ENCODE peak calls at places on chromosomes 2 and 18, in eight cellular contexts. One of them, this sample, is unnamed.
A peak's percentile ranks its signal among the peaks of the same experiment; 100 is the strongest.

GRCh38 chr2:232482301-232483238 is 5.1 kb downstream of the ECEL1 start:
- DNase-seq in stimulated activated CD8-positive, alpha-beta memory T cell treated with anti-CD3 and anti-CD28 coated beads, Interleukin-7, amount 100 ng/mL, for 1 hour: no peak
- DNase-seq in cardiac muscle cell: no peak
- DNase-seq in IMR-90: no peak
- DNase-seq in HS-5: no peak
- DNase-seq in CD4-positive, alpha-beta T cell: no peak
- DNase-seq in lung microvascular endothelial cell: no peak
- DNase-seq in EL: no peak
- DNase-seq in this sample: no peak

GRCh38 chr2:207768168-207768890 is 1.4 kb downstream of the FZD5 start:
- DNase-seq in HS-5: no peak
- DNase-seq in IMR-90: no peak
- DNase-seq in stimulated activated CD8-positive, alpha-beta memory T cell treated with anti-CD3 and anti-CD28 coated beads, Interleukin-7, amount 100 ng/mL, for 1 hour: no peak
- DNase-seq in lung microvascular endothelial cell: peak; percentile 52
- DNase-seq in EL: peak; percentile 58
- DNase-seq in cardiac muscle cell: peak; percentile 59
- DNase-seq in CD4-positive, alpha-beta T cell: peak; percentile 6
- DNase-seq in this sample: no peak

GRCh38 chr2:2222931-2223330 is 108.1 kb downstream of the MYT1L start:
- DNase-seq in cardiac muscle cell: no peak
- DNase-seq in stimulated activated CD8-positive, alpha-beta memory T cell treated with anti-CD3 and anti-CD28 coated beads, Interleukin-7, amount 100 ng/mL, for 1 hour: no peak
- DNase-seq in lung microvascular endothelial cell: peak; percentile 56
- DNase-seq in EL: peak; percentile 1
- DNase-seq in CD4-positive, alpha-beta T cell: no peak
- DNase-seq in IMR-90: no peak
- DNase-seq in HS-5: no peak
- DNase-seq in this sample: no peak

GRCh38 chr18:8849696-8850095 is 144.3 kb downstream of the MTCL1 start:
- DNase-seq in IMR-90: peak; percentile 57
- DNase-seq in HS-5: no peak
- DNase-seq in stimulated activated CD8-positive, alpha-beta memory T cell treated with anti-CD3 and anti-CD28 coated beads, Interleukin-7, amount 100 ng/mL, for 1 hour: no peak
- DNase-seq in CD4-positive, alpha-beta T cell: no peak
- DNase-seq in EL: peak; percentile 54
- DNase-seq in lung microvascular endothelial cell: no peak
- DNase-seq in cardiac muscle cell: no peak
- DNase-seq in this sample: no peak

GRCh38 chr2:240139666-240140393 is 628 bp downstream of the OTOS start:
- DNase-seq in CD4-positive, alpha-beta T cell: no peak
- DNase-seq in EL: no peak
- DNase-seq in lung microvascular endothelial cell: no peak
- DNase-seq in HS-5: no peak
- DNase-seq in cardiac muscle cell: no peak
- DNase-seq in IMR-90: no peak
- DNase-seq in stimulated activated CD8-positive, alpha-beta memory T cell treated with anti-CD3 and anti-CD28 coated beads, Interleukin-7, amount 100 ng/mL, for 1 hour: no peak
- DNase-seq in this sample: no peak

GRCh38 chr2:71749671-71750101 is 296.3 kb downstream of the DYSF start:
- DNase-seq in stimulated activated CD8-positive, alpha-beta memory T cell treated with anti-CD3 and anti-CD28 coated beads, Interleukin-7, amount 100 ng/mL, for 1 hour: no peak
- DNase-seq in lung microvascular endothelial cell: no peak
- DNase-seq in CD4-positive, alpha-beta T cell: no peak
- DNase-seq in IMR-90: peak; percentile 3
- DNase-seq in HS-5: no peak
- DNase-seq in EL: peak; percentile 75
- DNase-seq in cardiac muscle cell: peak; percentile 25
- DNase-seq in this sample: no peak

GRCh38 chr2:195486987-195487644 is 169.9 kb upstream of the SLC39A10 start:
- DNase-seq in lung microvascular endothelial cell: no peak
- DNase-seq in IMR-90: peak; percentile 81
- DNase-seq in EL: peak; percentile 70
- DNase-seq in CD4-positive, alpha-beta T cell: no peak
- DNase-seq in cardiac muscle cell: peak; percentile 73
- DNase-seq in HS-5: peak; percentile 84
- DNase-seq in stimulated activated CD8-positive, alpha-beta memory T cell treated with anti-CD3 and anti-CD28 coated beads, Interleukin-7, amount 100 ng/mL, for 1 hour: no peak
- DNase-seq in this sample: no peak

GRCh38 chr2:675982-676646 is 1.1 kb downstream of the TMEM18 start:
- DNase-seq in stimulated activated CD8-positive, alpha-beta memory T cell treated with anti-CD3 and anti-CD28 coated beads, Interleukin-7, amount 100 ng/mL, for 1 hour: no peak
- DNase-seq in HS-5: peak; percentile 84
- DNase-seq in cardiac muscle cell: peak; percentile 90
- DNase-seq in EL: peak; percentile 92
- DNase-seq in CD4-positive, alpha-beta T cell: peak; percentile 47
- DNase-seq in IMR-90: peak; percentile 91
- DNase-seq in lung microvascular endothelial cell: peak; percentile 75
- DNase-seq in this sample: no peak

GRCh38 chr2:189014426-189015138 is 40.4 kb downstream of the COL3A1 start:
- DNase-seq in HS-5: no peak
- DNase-seq in EL: no peak
- DNase-seq in CD4-positive, alpha-beta T cell: no peak
- DNase-seq in stimulated activated CD8-positive, alpha-beta memory T cell treated with anti-CD3 and anti-CD28 coated beads, Interleukin-7, amount 100 ng/mL, for 1 hour: no peak
- DNase-seq in cardiac muscle cell: peak; percentile 65
- DNase-seq in IMR-90: peak; percentile 76
- DNase-seq in lung microvascular endothelial cell: peak; percentile 59
- DNase-seq in this sample: no peak